ENCODE peak calls at places on chromosomes 1 and 21, in nine cellular contexts. E is suprapubic skin, N is tibial artery, L is BJ, B is A549, S is heart right ventricle, O is AG04449, Z is mesendoderm, I is GM12865. G is an unnamed sample.

GRCh38 chr1:86207323-86207722 is 50.8 kb upstream of the COL24A1 start:
- DNase-seq in N (no peak), S (peak), B (no peak), E (no peak), Z (no peak), O (peak), I (no peak), L (peak), G (no peak)

GRCh38 chr1:11501491-11501897 is 22.5 kb downstream of the DISP3 start:
- DNase-seq in E (no peak), I (no peak), B (no peak), L (no peak), Z (no peak), S (peak), O (no peak), N (no peak), G (no peak)

GRCh38 chr1:82052563-82052962 is 251.8 kb downstream of the ADGRL2 start:
- DNase-seq in Z (no peak), B (no peak), L (no peak), N (no peak), E (no peak), S (no peak), I (no peak), O (no peak), G (no peak)

GRCh38 chr1:47440849-47441170 is 3.0 kb downstream of the FOXD2 start:
- DNase-seq in E (no peak), B (no peak), S (no peak), Z (no peak), L (no peak), N (no peak), O (no peak), I (no peak), G (no peak)

GRCh38 chr1:10031461-10031860 is 1.3 kb upstream of the UBE4B start:
- DNase-seq in S (no peak), Z (peak), B (no peak), I (no peak), L (no peak), E (no peak), O (peak), N (no peak), G (no peak)

GRCh38 chr1:1900883-1901640 is 10.2 kb upstream of the GNB1 start:
- DNase-seq in S (no peak), L (no peak), N (no peak), E (no peak), O (no peak), B (no peak), I (no peak), Z (no peak), G (no peak)

GRCh38 chr1:223549740-223550139 is 115.8 kb downstream of the CAPN8 start:
- DNase-seq in L (no peak), O (no peak), Z (no peak), N (no peak), B (no peak), E (no peak), S (no peak), I (peak), G (no peak)

GRCh38 chr1:201885531-201886075 is 3.1 kb upstream of the SHISA4 start:
- DNase-seq in O (no peak), L (no peak), S (no peak), Z (peak), B (peak), E (no peak), N (no peak), I (no peak), G (no peak)

GRCh38 chr1:28736450-28737244 is at the start of gene YTHDF2:
- DNase-seq in S (peak), B (peak), I (peak), O (peak), N (peak), Z (peak), E (peak), L (peak), G (peak)

GRCh38 chr1:160400284-160400645 is at the start of gene VANGL2:
- DNase-seq in L (no peak), E (no peak), I (peak), Z (peak), N (peak), O (no peak), B (peak), S (peak), G (peak)
- H3K4me3 ChIP-seq in L (peak), E (peak), I (peak), Z (peak), N (peak), O (peak), B (peak), S (peak), G (peak)

DNA sequence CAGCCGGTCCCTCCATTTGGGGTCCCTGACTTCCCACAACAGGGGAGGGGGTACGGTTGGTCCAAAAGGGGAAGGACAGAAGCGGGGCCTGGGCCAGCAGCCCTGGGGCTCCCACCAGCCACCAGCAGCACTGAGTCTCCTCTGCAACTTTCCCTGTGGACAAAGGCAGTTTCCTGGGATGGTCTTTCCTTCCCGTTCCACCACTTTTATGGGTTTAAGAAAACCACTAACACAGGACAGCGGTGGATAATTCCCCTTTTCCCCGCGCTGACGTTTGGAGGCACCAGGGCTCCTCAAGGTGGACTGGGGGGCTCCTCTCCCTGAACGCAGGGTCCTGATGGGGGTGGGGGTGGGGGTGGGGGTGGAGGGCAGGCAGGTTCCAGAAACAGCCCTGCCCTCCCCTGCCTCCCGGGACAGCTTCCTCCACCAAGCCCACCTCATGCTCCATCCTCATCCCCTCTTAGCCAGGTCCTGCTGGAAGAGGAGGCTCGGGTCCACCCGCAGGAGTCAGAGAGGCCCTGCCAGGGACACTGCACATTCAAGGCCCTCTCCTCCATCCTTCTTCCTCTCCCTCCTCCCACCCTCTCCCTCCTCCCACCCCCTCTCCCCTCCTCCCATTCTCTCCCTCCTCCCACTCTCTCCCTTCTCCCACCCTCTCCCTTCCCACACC is 4.8 kb upstream of the COL6A1 start:
- DNase-seq in B (no peak), E (peak), L (no peak), O (no peak), S (peak), N (no peak), I (no peak), Z (peak), G (peak)
- H3K4me3 ChIP-seq in B (no peak), E (no peak), L (no peak), O (no peak), S (no peak), N (no peak), I (no peak), Z (peak), G (no peak)

GRCh38 chr1:214548988-214549387 is 2.4 kb downstream of the PTPN14 start:
- DNase-seq in I (no peak), B (no peak), N (peak), S (peak), E (no peak), Z (no peak), O (no peak), L (no peak), G (no peak)
- H3K4me3 ChIP-seq in I (no peak), B (no peak), N (peak), S (no peak), E (peak), Z (no peak), O (peak), L (peak), G (peak)

GRCh38 chr1:171879556-171879955 is 38.3 kb downstream of the DNM3 start:
- DNase-seq in Z (no peak), I (no peak), L (no peak), N (no peak), S (no peak), O (no peak), E (no peak), B (no peak), G (no peak)
- H3K4me3 ChIP-seq in Z (no peak), I (no peak), L (no peak), N (no peak), S (no peak), O (no peak), E (no peak), B (no peak), G (no peak)

GRCh38 chr1:8396912-8397406 is 79.0 kb downstream of the SLC45A1 start:
- DNase-seq in E (no peak), B (peak), O (peak), Z (peak), I (peak), S (no peak), L (peak), N (peak), G (no peak)

GRCh38 chr1:8394456-8395321 is 76.8 kb downstream of the SLC45A1 start:
- DNase-seq in N (no peak), Z (no peak), E (no peak), S (no peak), I (no peak), O (peak), L (peak), B (no peak), G (no peak)

GRCh38 chr1:8396083-8396911 is 78.4 kb downstream of the SLC45A1 start:
- DNase-seq in S (no peak), Z (peak), B (no peak), I (no peak), E (no peak), N (no peak), O (no peak), L (no peak), G (no peak)

GRCh38 chr1:8397511-8397910 is 79.6 kb downstream of the SLC45A1 start:
- DNase-seq in I (peak), S (no peak), O (no peak), B (no peak), N (no peak), L (no peak), E (no peak), Z (no peak), G (no peak)

GRCh38 chr1:8395433-8395866 is 77.5 kb downstream of the SLC45A1 start:
- DNase-seq in E (no peak), Z (no peak), S (no peak), I (peak), L (no peak), N (no peak), O (no peak), B (no peak), G (no peak)
- H3K4me3 ChIP-seq in E (no peak), Z (no peak), S (no peak), I (peak), L (no peak), N (no peak), O (no peak), B (no peak), G (no peak)

GRCh38 chr1:26858891-26859630 is 3.9 kb upstream of the SFN start:
- DNase-seq in E (no peak), N (no peak), O (no peak), B (no peak), L (no peak), Z (no peak), I (no peak), S (no peak), G (no peak)
- H3K4me3 ChIP-seq in E (peak), N (no peak), O (no peak), B (no peak), L (no peak), Z (no peak), I (no peak), S (no peak), G (no peak)

G was measured in coronary artery.